ENCODE peak calls at places on chromosomes 12 and 14, in six cellular contexts. S is bronchial epithelial cell, Z is head of caudate nucleus, I is memory B cell, X is HEK293T, P is EL. K is an unnamed sample.

GRCh38 chr14:38078393-38078792 is 129.3 kb upstream of the SSTR1 start:
- DNase-seq in S (peak; percentile 46), Z (no peak), I (no peak), X (no peak), P (no peak), K (peak; percentile 25)

GRCh38 chr14:102731871-102732800 is 45.1 kb upstream of the TRAF3 start:
- DNase-seq in S (no peak), Z (no peak), I (no peak), X (no peak), P (no peak), K (no peak)

GRCh38 chr14:47200740-47201139 is 474.7 kb downstream of the MDGA2 start:
- DNase-seq in S (no peak), Z (no peak), I (no peak), X (no peak), P (no peak), K (no peak)

GRCh38 chr14:61564623-61565091 is 130.7 kb upstream of the HIF1A start:
- DNase-seq in S (peak; percentile 97), Z (no peak), I (no peak), X (no peak), P (peak; percentile 99), K (no peak)

GRCh38 chr14:58238252-58239247 is 6.1 kb upstream of the PSMA3 start:
- DNase-seq in S (peak; percentile 35), Z (no peak), I (no peak), X (peak; percentile 26), P (peak; percentile 23), K (peak; percentile 27)

GRCh38 chr14:51014625-51015024 is 70.3 kb upstream of the PYGL start:
- DNase-seq in S (no peak), Z (no peak), I (no peak), X (no peak), P (peak; percentile 28), K (no peak)

GRCh38 chr14:49549446-49549845 is 36.7 kb downstream of the RPS29 start:
- DNase-seq in S (no peak), Z (no peak), I (no peak), X (no peak), P (no peak), K (no peak)

GRCh38 chr12:121905746-121906145 is 12.6 kb upstream of the CFAP251 start:
- DNase-seq in S (no peak), Z (no peak), I (no peak), X (no peak), P (peak; percentile 77), K (no peak)

GRCh38 chr14:40318211-40318719 is 886.0 kb upstream of the FBXO33 start:
- DNase-seq in S (no peak), Z (no peak), I (no peak), X (no peak), P (no peak), K (no peak)

GRCh38 chr12:65911321-65911720 is 87.0 kb downstream of the HMGA2 start:
- DNase-seq in S (peak; percentile 41), Z (no peak), I (no peak), X (no peak), P (peak; percentile 60), K (no peak)

GRCh38 chr12:117208206-117208605 is 17.9 kb upstream of the FBXO21 start:
- DNase-seq in S (no peak), Z (no peak), I (no peak), X (no peak), P (no peak), K (no peak)

GRCh38 chr14:75249251-75249957 is 29.2 kb upstream of the FOS start:
- DNase-seq in S (peak; percentile 67), Z (no peak), I (no peak), X (no peak), P (no peak), K (peak; percentile 83)

GRCh38 chr12:23611320-23611719 is 338.1 kb downstream of the SOX5 start:
- DNase-seq in S (peak; percentile 6), Z (no peak), I (no peak), X (no peak), P (no peak), K (no peak)

GRCh38 chr12:91883811-91884210 is 261.8 kb downstream of the BTG1 start:
- DNase-seq in S (no peak), Z (no peak), I (no peak), X (no peak), P (no peak), K (no peak)

GRCh38 chr12:103956515-103957027 is 9.1 kb upstream of the TDG start:
- DNase-seq in S (no peak), Z (no peak), I (no peak), X (no peak), P (no peak), K (no peak)

GRCh38 chr12:20189767-20190166 is 178.6 kb upstream of the PDE3A start:
- DNase-seq in S (no peak), Z (no peak), I (no peak), X (no peak), P (no peak), K (no peak)

GRCh38 chr12:58967551-58967950 is 47.2 kb upstream of the LRIG3 start:
- DNase-seq in S (peak; percentile 75), Z (no peak), I (no peak), X (no peak), P (peak; percentile 5), K (no peak)

GRCh38 chr12:46667547-46667946 is 158.2 kb downstream of the SLC38A4 start:
- DNase-seq in S (peak; percentile 79), Z (no peak), I (no peak), X (no peak), P (no peak), K (no peak)

GRCh38 chr12:106671840-106672239 is 89.0 kb downstream of the RFX4 start:
- DNase-seq in S (no peak), Z (no peak), I (no peak), X (no peak), P (no peak), K (no peak)

GRCh38 chr12:13091831-13092230 is 11.6 kb downstream of the GSG1 start:
- DNase-seq in S (no peak), Z (no peak), I (no peak), X (no peak), P (no peak), K (no peak)

GRCh38 chr14:79418649-79419415 is 792.5 kb downstream of the DIO2 start:
- DNase-seq in S (no peak), Z (no peak), I (no peak), X (no peak), P (no peak), K (no peak)

GRCh38 chr12:79371226-79371625 is 319.5 kb downstream of the PAWR start:
- DNase-seq in S (no peak), Z (no peak), I (no peak), X (no peak), P (no peak), K (no peak)

GRCh38 chr14:104547310-104547997 is 32.1 kb upstream of the C14orf180 start:
- DNase-seq in S (no peak), Z (no peak), I (no peak), X (no peak), P (no peak), K (no peak)

GRCh38 chr14:91335191-91336092 is 82.2 kb downstream of the CCDC88C start:
- DNase-seq in S (no peak), Z (no peak), I (no peak), X (no peak), P (no peak), K (no peak)

GRCh38 chr14:104446611-104447010 is 133.0 kb upstream of the C14orf180 start:
- DNase-seq in S (no peak), Z (no peak), I (no peak), X (no peak), P (no peak), K (no peak)

GRCh38 chr12:64560395-64561301 is 49.6 kb upstream of the RASSF3 start:
- DNase-seq in S (peak; percentile 89), Z (no peak), I (no peak), X (peak; percentile 27), P (peak; percentile 93), K (no peak)

GRCh38 chr14:95496111-95496681 is 20.3 kb downstream of the SYNE3 start:
- DNase-seq in S (no peak), Z (no peak), I (no peak), X (no peak), P (peak; percentile 61), K (no peak)